ENCODE peak calls at places on chromosomes 6 and 20, in nine cellular contexts. H, B, J, S, N, W, Y, I and O are unnamed samples.

GRCh38 chr20:40251284-40251932 is 437.6 kb downstream of the MAFB start:
- DNase-seq in B (peak; percentile 76), N (no peak), H (peak; percentile 27), W (no peak), Y (no peak), S (peak; percentile 36), J (no peak), I (peak; percentile 23), O (peak; percentile 59)

GRCh38 chr20:33915726-33916331 is 77.9 kb upstream of the RALY start:
- DNase-seq in B (peak; percentile 51), I (peak; percentile 32), Y (no peak), S (no peak), H (no peak), W (no peak), J (peak; percentile 77), N (no peak), O (peak; percentile 42)

GRCh38 chr20:38270869-38271608 is 10.5 kb upstream of the KIAA1755 start:
- DNase-seq in S (peak; percentile 99), H (peak; percentile 98), I (peak; percentile 32), N (peak; percentile 68), W (peak; percentile 73), B (no peak), Y (peak; percentile 83), J (peak; percentile 73), O (no peak)

GRCh38 chr20:43840382-43841070 is 74.1 kb upstream of the TOX2 start:
- DNase-seq in I (peak; percentile 40), B (peak; percentile 78), J (no peak), W (no peak), N (no peak), H (peak; percentile 42), S (peak; percentile 44), Y (no peak), O (peak; percentile 44)

GRCh38 chr6:15389759-15390723 is 144.2 kb downstream of the JARID2 start:
- DNase-seq in J (peak; percentile 58), S (peak; percentile 74), W (no peak), H (peak; percentile 73), Y (no peak), N (no peak), B (peak; percentile 86), I (peak; percentile 32), O (peak; percentile 68)

GRCh38 chr20:40633123-40633850 is 55.7 kb downstream of the MAFB start:
- DNase-seq in N (no peak), I (no peak), W (no peak), J (no peak), B (no peak), S (no peak), Y (no peak), H (no peak), O (no peak)

GRCh38 chr20:59547596-59547995 is 56.7 kb upstream of the PHACTR3 start:
- DNase-seq in S (no peak), Y (no peak), H (no peak), I (no peak), J (no peak), N (no peak), W (no peak), B (no peak), O (no peak)

GRCh38 chr6:142802124-142802523 is 142.9 kb downstream of the HIVEP2 start:
- DNase-seq in S (peak; percentile 90), J (no peak), N (no peak), B (peak; percentile 85), Y (no peak), W (no peak), H (peak; percentile 93), I (peak; percentile 69), O (no peak)

GRCh38 chr6:42498473-42499128 is 46.9 kb upstream of the TRERF1 start:
- DNase-seq in Y (no peak), I (no peak), J (no peak), S (no peak), W (no peak), B (peak; percentile 63), H (no peak), N (no peak), O (peak; percentile 29)

GRCh38 chr20:42472198-42472597 is 717.5 kb downstream of the PTPRT start:
- DNase-seq in H (no peak), B (no peak), W (no peak), Y (no peak), S (no peak), J (no peak), N (no peak), I (no peak), O (no peak)

DNA sequence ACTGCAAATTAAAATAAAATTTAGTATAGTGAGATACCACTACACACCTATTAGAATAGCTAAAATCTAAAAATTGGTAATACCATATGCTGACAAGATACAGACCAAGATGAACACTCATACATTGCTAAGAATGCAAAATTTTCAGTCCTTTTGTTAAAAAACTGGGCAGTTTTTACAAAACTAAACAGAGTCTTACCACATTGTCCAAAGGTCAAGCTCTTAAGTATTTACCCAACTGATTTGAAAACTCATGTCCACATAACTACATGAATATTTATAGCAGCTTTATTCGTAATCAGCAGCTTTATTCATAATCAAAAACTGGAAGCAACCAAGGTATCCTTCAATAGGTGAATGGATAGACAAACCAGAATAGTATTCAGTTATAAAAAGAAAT is 10.0 kb downstream of the POLR3F start:
- DNase-seq in B (no peak), S (no peak), N (no peak), J (no peak), Y (no peak), I (no peak), H (no peak), W (no peak), O (no peak)
- H3K4me1 ChIP-seq in B (no peaks in the 10 kb centered on the region), S (no peaks in the 10 kb centered on the region), N (no peaks in the 10 kb centered on the region), J (no peaks in the 10 kb centered on the region), Y (no peaks in the 10 kb centered on the region), I (no peaks in the 10 kb centered on the region), H (no peaks in the 10 kb centered on the region), W (no peaks in the 10 kb centered on the region), O (no peaks in the 10 kb centered on the region)

GRCh38 chr6:28824793-28825731 is 98.7 kb downstream of the TRIM27 start:
- DNase-seq in W (no peak), H (no peak), S (no peak), N (no peak), B (peak; percentile 32), I (no peak), J (no peak), Y (no peak), O (no peak)

GRCh38 chr6:28825732-28826293 is 98.0 kb downstream of the TRIM27 start:
- DNase-seq in S (no peak), I (no peak), J (no peak), W (no peak), B (no peak), N (no peak), H (no peak), Y (no peak), O (no peak)
- H3K4me3 ChIP-seq in S (no peak overlapping the region), I (no peak overlapping the region), J (no peak overlapping the region), W (no peak overlapping the region), B (peak overlapping the region; percentile 4), N (no peak overlapping the region), H (peak overlapping the region; percentile 8), Y (no peak overlapping the region), O (no peak overlapping the region)

GRCh38 chr20:21322921-21323321 is 19.8 kb downstream of the XRN2 start:
- DNase-seq in N (no peak), J (no peak), W (no peak), B (peak; percentile 23), Y (no peak), I (no peak), H (no peak), S (no peak), O (no peak)
- H3K4me1 ChIP-seq in N (peaks cover 43% of the 10 kb centered on the region), J (peaks cover 51% of the 10 kb centered on the region), W (peaks cover 23% of the 10 kb centered on the region), B (peaks cover 9% of the 10 kb centered on the region), Y (peaks cover 57% of the 10 kb centered on the region), I (peaks cover 21% of the 10 kb centered on the region), H (peaks cover 5% of the 10 kb centered on the region), S (peaks cover 2% of the 10 kb centered on the region), O (peaks cover 4% of the 10 kb centered on the region)

GRCh38 chr6:24887520-24887919 is 48.2 kb downstream of the RIPOR2 start:
- DNase-seq in Y (no peak), S (no peak), I (no peak), B (no peak), N (no peak), H (no peak), W (no peak), J (no peak), O (no peak)
- H3K4me3 ChIP-seq in Y (no peak overlapping the region), S (no peak overlapping the region), I (no peak overlapping the region), B (no peak overlapping the region), N (no peak overlapping the region), H (no peak overlapping the region), W (no peak overlapping the region), J (no peak overlapping the region), O (no peak overlapping the region)

GRCh38 chr20:48742233-48742632 is 85.6 kb downstream of the PREX1 start:
- DNase-seq in S (no peak), I (no peak), Y (no peak), H (no peak), B (no peak), N (no peak), W (no peak), J (no peak), O (no peak)

GRCh38 chr20:48740269-48740603 is 87.6 kb downstream of the PREX1 start:
- DNase-seq in W (no peak), S (no peak), B (no peak), Y (no peak), I (no peak), J (no peak), N (no peak), H (no peak), O (no peak)

GRCh38 chr20:48740714-48741113 is 87.1 kb downstream of the PREX1 start:
- DNase-seq in N (no peak), W (no peak), J (no peak), S (no peak), Y (no peak), H (no peak), B (no peak), I (no peak), O (no peak)

GRCh38 chr20:48742912-48743680 is 84.7 kb downstream of the PREX1 start:
- DNase-seq in H (no peak), W (no peak), S (no peak), N (no peak), B (no peak), I (no peak), Y (no peak), J (no peak), O (no peak)

DNA sequence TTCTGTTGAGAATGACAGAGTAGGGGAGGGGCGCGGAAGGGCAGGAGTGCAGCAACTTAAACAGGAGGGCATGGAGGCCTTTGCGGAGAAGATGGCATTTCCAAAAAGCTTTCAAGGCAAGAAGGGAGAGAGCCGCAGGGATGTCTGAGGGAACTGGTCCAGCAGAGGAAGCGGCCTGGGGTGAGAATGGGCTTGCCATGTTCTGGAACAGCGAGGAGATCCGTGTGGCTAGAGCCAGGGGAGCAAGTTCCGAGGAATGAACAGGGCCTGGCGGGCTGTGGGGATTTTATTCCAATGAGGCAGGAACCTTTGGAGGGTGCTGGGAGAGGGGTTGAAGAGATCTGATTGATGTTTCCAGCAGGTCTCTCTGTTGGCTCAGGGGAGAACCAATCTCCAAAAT is 86.1 kb downstream of the PREX1 start:
- DNase-seq in I (no peak), Y (no peak), B (no peak), S (no peak), J (no peak), H (no peak), W (no peak), N (no peak), O (no peak)
- H3K4me1 ChIP-seq in I (no peaks in the 10 kb centered on the region), Y (peaks cover 16% of the 10 kb centered on the region), B (no peaks in the 10 kb centered on the region), S (no peaks in the 10 kb centered on the region), J (peaks cover 8% of the 10 kb centered on the region), H (peaks cover 12% of the 10 kb centered on the region), W (peaks cover 12% of the 10 kb centered on the region), N (peaks cover 16% of the 10 kb centered on the region), O (no peaks in the 10 kb centered on the region)

GRCh38 chr20:15938847-15939246 is 634.4 kb downstream of the KIF16B start:
- DNase-seq in N (no peak), Y (no peak), W (no peak), I (no peak), J (no peak), B (no peak), H (no peak), S (no peak), O (no peak)
- H3K4me3 ChIP-seq in N (no peak overlapping the region), Y (no peak overlapping the region), W (no peak overlapping the region), I (no peak overlapping the region), J (no peak overlapping the region), B (no peak overlapping the region), H (no peak overlapping the region), S (no peak overlapping the region), O (no peak overlapping the region)